ENCODE peak calls at places on chromosomes 1 and 21, in five cellular contexts. One of them, this sample, is unnamed.
A peak's percentile ranks its signal among the peaks of the same experiment; 100 is the strongest.

GRCh38 chr1:156661932-156662587 is 15.1 kb downstream of the NES start:
- DNase-seq in fibroblast of lung: no peak
- DNase-seq in endodermal cell: peak; percentile 70
- DNase-seq in CD4-positive, alpha-beta memory T cell: no peak
- DNase-seq in sigmoid colon: no peak
- DNase-seq in this sample: peak; percentile 60

GRCh38 chr1:35047188-35047858 is 15.6 kb upstream of the ZMYM6 start:
- DNase-seq in fibroblast of lung: peak; percentile 73
- DNase-seq in endodermal cell: no peak
- DNase-seq in CD4-positive, alpha-beta memory T cell: no peak
- DNase-seq in sigmoid colon: no peak
- DNase-seq in this sample: peak; percentile 97

GRCh38 chr1:71147637-71148360 is 67.0 kb upstream of the ZRANB2 start:
- DNase-seq in fibroblast of lung: no peak
- DNase-seq in endodermal cell: no peak
- DNase-seq in CD4-positive, alpha-beta memory T cell: no peak
- DNase-seq in sigmoid colon: no peak
- DNase-seq in this sample: no peak

GRCh38 chr1:7471836-7472235 is 299.3 kb upstream of the VAMP3 start:
- DNase-seq in fibroblast of lung: peak; percentile 23
- DNase-seq in endodermal cell: no peak
- DNase-seq in CD4-positive, alpha-beta memory T cell: no peak
- DNase-seq in sigmoid colon: no peak
- DNase-seq in this sample: peak; percentile 91

GRCh38 chr1:32362474-32363313 is at the start of the genes FAM229A and TSSK3:
- DNase-seq in fibroblast of lung: no peak
- DNase-seq in endodermal cell: peak; percentile 65
- DNase-seq in CD4-positive, alpha-beta memory T cell: no peak
- DNase-seq in sigmoid colon: no peak
- DNase-seq in this sample: no peak

GRCh38 chr21:23398726-23399125 is 2208.6 kb downstream of the MRPL39 start:
- DNase-seq in fibroblast of lung: no peak
- DNase-seq in endodermal cell: no peak
- DNase-seq in CD4-positive, alpha-beta memory T cell: no peak
- DNase-seq in sigmoid colon: no peak
- DNase-seq in this sample: no peak

GRCh38 chr1:100607628-100608240 is 69.8 kb downstream of the GPR88 start:
- DNase-seq in fibroblast of lung: no peak
- DNase-seq in endodermal cell: no peak
- DNase-seq in CD4-positive, alpha-beta memory T cell: no peak
- DNase-seq in sigmoid colon: no peak
- DNase-seq in this sample: no peak

GRCh38 chr1:30320581-30320890 is 402.8 kb downstream of the MATN1 start:
- DNase-seq in fibroblast of lung: no peak
- DNase-seq in endodermal cell: peak; percentile 45
- DNase-seq in CD4-positive, alpha-beta memory T cell: no peak
- DNase-seq in sigmoid colon: no peak
- DNase-seq in this sample: no peak

GRCh38 chr1:242017580-242018233 is 18.8 kb upstream of the MAP1LC3C start:
- DNase-seq in fibroblast of lung: peak; percentile 54
- DNase-seq in endodermal cell: peak; percentile 71
- DNase-seq in CD4-positive, alpha-beta memory T cell: peak; percentile 14
- DNase-seq in sigmoid colon: peak; percentile 71
- DNase-seq in this sample: peak; percentile 28

GRCh38 chr1:37056201-37056764 is 22.0 kb upstream of the GRIK3 start:
- DNase-seq in fibroblast of lung: no peak
- DNase-seq in endodermal cell: peak; percentile 67
- DNase-seq in CD4-positive, alpha-beta memory T cell: no peak
- DNase-seq in sigmoid colon: no peak
- DNase-seq in this sample: no peak

GRCh38 chr1:40353081-40353480 is 20.4 kb upstream of the SMAP2 start:
- DNase-seq in fibroblast of lung: no peak
- DNase-seq in endodermal cell: no peak
- DNase-seq in CD4-positive, alpha-beta memory T cell: no peak
- DNase-seq in sigmoid colon: no peak
- DNase-seq in this sample: no peak

GRCh38 chr1:234136073-234136472 is 231.6 kb downstream of the SLC35F3 start:
- DNase-seq in fibroblast of lung: no peak
- DNase-seq in endodermal cell: no peak
- DNase-seq in CD4-positive, alpha-beta memory T cell: no peak
- DNase-seq in sigmoid colon: no peak
- DNase-seq in this sample: no peak

GRCh38 chr1:248757784-248758195 is 2.2 kb upstream of the LYPD8 start:
- DNase-seq in fibroblast of lung: no peak
- DNase-seq in endodermal cell: no peak
- DNase-seq in CD4-positive, alpha-beta memory T cell: no peak
- DNase-seq in sigmoid colon: no peak
- DNase-seq in this sample: no peak

GRCh38 chr1:231724876-231725647 is 98.5 kb downstream of the DISC1 start:
- DNase-seq in fibroblast of lung: peak; percentile 60
- DNase-seq in endodermal cell: peak; percentile 90
- DNase-seq in CD4-positive, alpha-beta memory T cell: no peak
- DNase-seq in sigmoid colon: no peak
- DNase-seq in this sample: peak; percentile 27

GRCh38 chr1:19676438-19676922 is 11.8 kb downstream of the HTR6 start:
- DNase-seq in fibroblast of lung: peak; percentile 70
- DNase-seq in endodermal cell: peak; percentile 93
- DNase-seq in CD4-positive, alpha-beta memory T cell: no peak
- DNase-seq in sigmoid colon: peak; percentile 78
- DNase-seq in this sample: peak; percentile 55

GRCh38 chr1:156586892-156587477 is 4.6 kb upstream of the NAXE start:
- DNase-seq in fibroblast of lung: no peak
- DNase-seq in endodermal cell: no peak
- DNase-seq in CD4-positive, alpha-beta memory T cell: no peak
- DNase-seq in sigmoid colon: no peak
- DNase-seq in this sample: no peak

GRCh38 chr1:51535006-51535592 is 16.0 kb upstream of the EPS15 start:
- DNase-seq in fibroblast of lung: peak; percentile 80
- DNase-seq in endodermal cell: peak; percentile 76
- DNase-seq in CD4-positive, alpha-beta memory T cell: peak; percentile 50
- DNase-seq in sigmoid colon: peak; percentile 65
- DNase-seq in this sample: peak; percentile 48

GRCh38 chr1:99481391-99481996 is 164.4 kb upstream of the PALMD start:
- DNase-seq in fibroblast of lung: peak; percentile 77
- DNase-seq in endodermal cell: peak; percentile 75
- DNase-seq in CD4-positive, alpha-beta memory T cell: peak; percentile 47
- DNase-seq in sigmoid colon: no peak
- DNase-seq in this sample: peak; percentile 32

GRCh38 chr21:46551636-46552241 is 53.1 kb downstream of the S100B start:
- DNase-seq in fibroblast of lung: no peak
- DNase-seq in endodermal cell: peak; percentile 62
- DNase-seq in CD4-positive, alpha-beta memory T cell: peak; percentile 20
- DNase-seq in sigmoid colon: peak; percentile 70
- DNase-seq in this sample: no peak

GRCh38 chr1:185562623-185563359 is 171.4 kb upstream of the HMCN1 start:
- DNase-seq in fibroblast of lung: no peak
- DNase-seq in endodermal cell: no peak
- DNase-seq in CD4-positive, alpha-beta memory T cell: no peak
- DNase-seq in sigmoid colon: no peak
- DNase-seq in this sample: no peak
- H3K4me1 ChIP-seq in fibroblast of lung: no peaks in the 10 kb centered on the region
- H3K4me1 ChIP-seq in endodermal cell: no peaks in the 10 kb centered on the region
- H3K4me1 ChIP-seq in CD4-positive, alpha-beta memory T cell: peaks cover 81% of the 10 kb centered on the region
- H3K4me1 ChIP-seq in sigmoid colon: no peaks in the 10 kb centered on the region
- H3K4me1 ChIP-seq in this sample: peaks cover 20% of the 10 kb centered on the region

DNA sequence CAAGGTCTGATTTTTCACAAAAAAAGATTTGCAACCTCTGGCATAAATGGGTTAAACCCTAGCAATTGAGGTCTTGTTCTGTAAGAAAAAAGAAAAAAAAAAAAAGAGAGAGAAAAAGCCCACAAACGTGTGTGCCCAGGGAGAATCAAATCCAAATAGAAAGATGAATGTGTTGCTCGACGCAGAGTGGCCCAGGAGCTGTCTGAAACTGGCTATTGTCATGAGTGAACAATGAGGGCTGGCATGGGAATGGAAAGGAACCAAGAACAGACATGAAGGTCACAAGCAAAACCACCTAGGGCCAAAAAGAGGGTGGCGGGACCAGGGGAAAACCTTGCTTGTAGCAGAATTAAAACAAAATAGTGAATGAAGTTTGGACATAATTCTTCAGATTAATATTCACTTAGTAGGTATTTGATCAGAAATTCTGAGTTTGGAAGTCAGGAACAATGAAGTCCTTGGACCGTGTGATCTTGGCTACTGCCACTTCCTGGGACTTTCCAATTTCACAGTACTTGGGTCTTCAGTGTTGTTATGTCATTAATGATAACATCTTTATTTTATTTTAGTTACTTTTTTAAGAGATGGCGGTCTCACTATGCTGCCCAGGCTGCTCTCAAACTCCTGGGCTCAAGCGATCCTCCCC is 3.1 kb downstream of the ENO1 start:
- DNase-seq in fibroblast of lung: no peak
- DNase-seq in endodermal cell: no peak
- DNase-seq in CD4-positive, alpha-beta memory T cell: no peak
- DNase-seq in sigmoid colon: no peak
- DNase-seq in this sample: no peak
- H3K4me3 ChIP-seq in fibroblast of lung: no peak overlapping the region
- H3K4me3 ChIP-seq in endodermal cell: peak overlapping the region; percentile 95
- H3K4me3 ChIP-seq in CD4-positive, alpha-beta memory T cell: no peak overlapping the region
- H3K4me3 ChIP-seq in sigmoid colon: no peak overlapping the region
- H3K4me3 ChIP-seq in this sample: peak overlapping the region; percentile 88

DNA sequence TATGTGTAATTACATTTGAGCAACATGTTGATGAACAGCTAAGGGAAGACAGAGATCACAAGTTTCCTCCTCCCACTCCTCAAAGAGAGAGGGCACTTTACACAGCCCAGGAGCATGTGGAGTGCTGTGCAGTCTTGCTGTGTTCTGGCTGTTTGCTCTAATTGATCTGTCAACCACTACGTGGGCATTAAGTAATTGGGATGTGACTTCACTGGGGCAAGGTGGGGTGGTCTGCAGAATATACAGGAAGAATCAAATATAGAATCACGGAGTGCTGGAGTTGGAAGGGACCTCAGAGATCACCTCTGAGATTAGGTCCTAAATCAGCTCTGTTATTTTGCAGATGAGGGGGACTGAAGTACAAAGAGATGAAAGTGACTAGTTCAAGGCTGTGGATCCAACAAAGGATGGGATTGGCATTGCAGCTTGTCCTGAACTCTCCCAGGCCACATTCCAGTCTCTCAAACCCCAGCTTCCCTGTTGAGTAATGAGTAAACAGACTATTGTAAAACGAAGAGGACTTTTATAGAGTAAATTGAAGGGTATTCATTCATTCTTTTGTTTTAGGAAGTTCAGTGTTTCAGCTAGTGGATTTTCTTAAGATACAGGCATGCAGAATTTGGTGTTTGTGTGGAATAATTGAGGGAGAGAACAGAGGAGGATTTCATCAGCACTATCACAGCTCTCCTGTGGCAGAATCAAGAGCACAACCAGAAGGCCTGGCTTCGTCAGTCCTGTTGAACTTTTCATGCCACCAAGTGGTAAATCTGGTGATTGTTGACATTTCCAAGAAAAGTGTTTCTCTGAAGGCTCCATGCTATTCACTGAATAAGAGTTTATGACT is 22.4 kb downstream of the NOS1AP start:
- DNase-seq in fibroblast of lung: no peak
- DNase-seq in endodermal cell: peak; percentile 77
- DNase-seq in CD4-positive, alpha-beta memory T cell: no peak
- DNase-seq in sigmoid colon: no peak
- DNase-seq in this sample: no peak
- H3K4me1 ChIP-seq in fibroblast of lung: peaks cover 2% of the 10 kb centered on the region
- H3K4me1 ChIP-seq in endodermal cell: peaks cover 3% of the 10 kb centered on the region
- H3K4me1 ChIP-seq in CD4-positive, alpha-beta memory T cell: no peaks in the 10 kb centered on the region
- H3K4me1 ChIP-seq in sigmoid colon: peaks cover 30% of the 10 kb centered on the region
- H3K4me1 ChIP-seq in this sample: peaks cover 12% of the 10 kb centered on the region

DNA sequence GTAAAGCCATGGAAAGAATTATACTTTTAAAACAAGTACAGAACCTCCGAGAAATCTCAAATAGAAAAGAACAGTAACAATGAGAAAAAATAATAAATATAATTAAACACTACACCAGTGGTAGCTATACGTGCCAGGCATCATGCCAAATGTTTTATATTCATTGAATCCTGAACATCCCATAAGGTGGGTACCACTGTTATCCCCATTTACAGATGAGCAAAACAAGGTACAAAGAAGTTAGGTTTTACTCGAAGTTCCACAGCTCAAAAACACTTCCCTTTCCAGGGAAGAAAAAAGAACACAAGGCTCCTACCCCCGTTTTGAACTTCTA is 33.4 kb downstream of the JAK1 start:
- DNase-seq in fibroblast of lung: no peak
- DNase-seq in endodermal cell: no peak
- DNase-seq in CD4-positive, alpha-beta memory T cell: no peak
- DNase-seq in sigmoid colon: no peak
- DNase-seq in this sample: no peak
- H3K4me3 ChIP-seq in fibroblast of lung: peak overlapping the region; percentile 3
- H3K4me3 ChIP-seq in endodermal cell: no peak overlapping the region
- H3K4me3 ChIP-seq in CD4-positive, alpha-beta memory T cell: no peak overlapping the region
- H3K4me3 ChIP-seq in sigmoid colon: no peak overlapping the region
- H3K4me3 ChIP-seq in this sample: peak overlapping the region; percentile 41

GRCh38 chr1:203481186-203481585 is 5.6 kb downstream of the PRELP start:
- DNase-seq in fibroblast of lung: peak; percentile 35
- DNase-seq in endodermal cell: no peak
- DNase-seq in CD4-positive, alpha-beta memory T cell: no peak
- DNase-seq in sigmoid colon: no peak
- DNase-seq in this sample: no peak
- H3K4me1 ChIP-seq in fibroblast of lung: peaks cover 28% of the 10 kb centered on the region
- H3K4me1 ChIP-seq in endodermal cell: peaks cover 6% of the 10 kb centered on the region
- H3K4me1 ChIP-seq in CD4-positive, alpha-beta memory T cell: peaks cover 7% of the 10 kb centered on the region
- H3K4me1 ChIP-seq in sigmoid colon: peaks cover 64% of the 10 kb centered on the region
- H3K4me1 ChIP-seq in this sample: peaks cover 15% of the 10 kb centered on the region

GRCh38 chr1:25196830-25197229 is 35.5 kb downstream of the SYF2 start:
- DNase-seq in fibroblast of lung: no peak
- DNase-seq in endodermal cell: no peak
- DNase-seq in CD4-positive, alpha-beta memory T cell: no peak
- DNase-seq in sigmoid colon: no peak
- DNase-seq in this sample: no peak

GRCh38 chr1:25194054-25194453 is 38.2 kb downstream of the SYF2 start:
- DNase-seq in fibroblast of lung: no peak
- DNase-seq in endodermal cell: no peak
- DNase-seq in CD4-positive, alpha-beta memory T cell: no peak
- DNase-seq in sigmoid colon: no peak
- DNase-seq in this sample: no peak

GRCh38 chr1:25195835-25196234 is 36.5 kb downstream of the SYF2 start:
- DNase-seq in fibroblast of lung: no peak
- DNase-seq in endodermal cell: no peak
- DNase-seq in CD4-positive, alpha-beta memory T cell: no peak
- DNase-seq in sigmoid colon: no peak
- DNase-seq in this sample: no peak

GRCh38 chr1:25193151-25193742 is 39.1 kb downstream of the SYF2 start:
- DNase-seq in fibroblast of lung: no peak
- DNase-seq in endodermal cell: no peak
- DNase-seq in CD4-positive, alpha-beta memory T cell: no peak
- DNase-seq in sigmoid colon: no peak
- DNase-seq in this sample: no peak

GRCh38 chr1:25194576-25195020 is 37.7 kb downstream of the SYF2 start:
- DNase-seq in fibroblast of lung: no peak
- DNase-seq in endodermal cell: no peak
- DNase-seq in CD4-positive, alpha-beta memory T cell: no peak
- DNase-seq in sigmoid colon: no peak
- DNase-seq in this sample: no peak
- H3K4me3 ChIP-seq in fibroblast of lung: no peak overlapping the region
- H3K4me3 ChIP-seq in endodermal cell: no peak overlapping the region
- H3K4me3 ChIP-seq in CD4-positive, alpha-beta memory T cell: no peak overlapping the region
- H3K4me3 ChIP-seq in sigmoid colon: no peak overlapping the region
- H3K4me3 ChIP-seq in this sample: no peak overlapping the region